ENCODE peak calls at places on chromosomes 5 and 9, in eight cellular contexts. One of them, this sample, is unnamed.

GRCh38 chr5:135075621-135076585 is 41.9 kb upstream of the PITX1 start:
- DNase-seq in lung: no peak
- DNase-seq in cardiac fibroblast: no peak
- DNase-seq in A549: no peak
- DNase-seq in activated CD8-positive, alpha-beta T cell treated with anti-CD3 and anti-CD28 coated beads for 36 hours: no peak
- DNase-seq in kidney: peak; percentile 28
- DNase-seq in transverse colon: no peak
- DNase-seq in ovary: no peak
- DNase-seq in this sample: no peak

GRCh38 chr9:135134253-135135028 is 47.0 kb downstream of the OLFM1 start:
- DNase-seq in kidney: no peak
- DNase-seq in lung: no peak
- DNase-seq in ovary: no peak
- DNase-seq in transverse colon: no peak
- DNase-seq in activated CD8-positive, alpha-beta T cell treated with anti-CD3 and anti-CD28 coated beads for 36 hours: no peak
- DNase-seq in A549: no peak
- DNase-seq in cardiac fibroblast: no peak
- DNase-seq in this sample: no peak

GRCh38 chr5:16674750-16675149 is 58.0 kb upstream of the RETREG1 start:
- DNase-seq in lung: no peak
- DNase-seq in cardiac fibroblast: no peak
- DNase-seq in kidney: no peak
- DNase-seq in A549: no peak
- DNase-seq in transverse colon: no peak
- DNase-seq in activated CD8-positive, alpha-beta T cell treated with anti-CD3 and anti-CD28 coated beads for 36 hours: no peak
- DNase-seq in ovary: no peak
- DNase-seq in this sample: no peak

GRCh38 chr5:93342563-93343061 is 238.4 kb downstream of the NR2F1-AS1 start:
- DNase-seq in cardiac fibroblast: no peak
- DNase-seq in A549: no peak
- DNase-seq in ovary: no peak
- DNase-seq in kidney: no peak
- DNase-seq in activated CD8-positive, alpha-beta T cell treated with anti-CD3 and anti-CD28 coated beads for 36 hours: no peak
- DNase-seq in transverse colon: no peak
- DNase-seq in lung: no peak
- DNase-seq in this sample: peak; percentile 62

GRCh38 chr9:84791608-84792007 is 122.1 kb downstream of the NTRK2 start:
- DNase-seq in cardiac fibroblast: no peak
- DNase-seq in kidney: no peak
- DNase-seq in activated CD8-positive, alpha-beta T cell treated with anti-CD3 and anti-CD28 coated beads for 36 hours: no peak
- DNase-seq in ovary: no peak
- DNase-seq in A549: no peak
- DNase-seq in transverse colon: no peak
- DNase-seq in lung: no peak
- DNase-seq in this sample: no peak

GRCh38 chr5:159547466-159548195 is 217.3 kb upstream of the IL12B start:
- DNase-seq in cardiac fibroblast: no peak
- DNase-seq in lung: no peak
- DNase-seq in transverse colon: no peak
- DNase-seq in A549: no peak
- DNase-seq in ovary: no peak
- DNase-seq in activated CD8-positive, alpha-beta T cell treated with anti-CD3 and anti-CD28 coated beads for 36 hours: no peak
- DNase-seq in kidney: no peak
- DNase-seq in this sample: no peak

GRCh38 chr9:6739218-6739617 is 18.6 kb upstream of the KDM4C start:
- DNase-seq in A549: peak; percentile 36
- DNase-seq in kidney: no peak
- DNase-seq in transverse colon: no peak
- DNase-seq in cardiac fibroblast: peak; percentile 26
- DNase-seq in ovary: no peak
- DNase-seq in activated CD8-positive, alpha-beta T cell treated with anti-CD3 and anti-CD28 coated beads for 36 hours: no peak
- DNase-seq in lung: no peak
- DNase-seq in this sample: no peak

GRCh38 chr9:38362912-38363588 is 29.5 kb upstream of the ALDH1B1 start:
- DNase-seq in lung: peak; percentile 37
- DNase-seq in transverse colon: peak; percentile 22
- DNase-seq in activated CD8-positive, alpha-beta T cell treated with anti-CD3 and anti-CD28 coated beads for 36 hours: peak; percentile 40
- DNase-seq in cardiac fibroblast: peak; percentile 92
- DNase-seq in ovary: peak; percentile 40
- DNase-seq in A549: peak; percentile 60
- DNase-seq in kidney: no peak
- DNase-seq in this sample: peak; percentile 58

GRCh38 chr9:87950765-87951488 is 23.4 kb downstream of the CDK20 start:
- DNase-seq in activated CD8-positive, alpha-beta T cell treated with anti-CD3 and anti-CD28 coated beads for 36 hours: no peak
- DNase-seq in transverse colon: no peak
- DNase-seq in ovary: no peak
- DNase-seq in A549: peak; percentile 31
- DNase-seq in cardiac fibroblast: peak; percentile 47
- DNase-seq in lung: no peak
- DNase-seq in kidney: no peak
- DNase-seq in this sample: peak; percentile 43

GRCh38 chr5:172683696-172684464 is 42.8 kb downstream of the NEURL1B start:
- DNase-seq in transverse colon: no peak
- DNase-seq in lung: no peak
- DNase-seq in activated CD8-positive, alpha-beta T cell treated with anti-CD3 and anti-CD28 coated beads for 36 hours: peak; percentile 63
- DNase-seq in ovary: no peak
- DNase-seq in cardiac fibroblast: no peak
- DNase-seq in kidney: peak; percentile 80
- DNase-seq in A549: no peak
- DNase-seq in this sample: peak; percentile 52

GRCh38 chr9:86434039-86434726 is 80.0 kb upstream of the TUT7 start:
- DNase-seq in transverse colon: no peak
- DNase-seq in cardiac fibroblast: peak; percentile 77
- DNase-seq in kidney: no peak
- DNase-seq in lung: no peak
- DNase-seq in activated CD8-positive, alpha-beta T cell treated with anti-CD3 and anti-CD28 coated beads for 36 hours: no peak
- DNase-seq in ovary: peak; percentile 55
- DNase-seq in A549: peak; percentile 47
- DNase-seq in this sample: peak; percentile 48

GRCh38 chr9:135251331-135251761 is 163.9 kb downstream of the OLFM1 start:
- DNase-seq in ovary: no peak
- DNase-seq in cardiac fibroblast: no peak
- DNase-seq in activated CD8-positive, alpha-beta T cell treated with anti-CD3 and anti-CD28 coated beads for 36 hours: no peak
- DNase-seq in A549: no peak
- DNase-seq in kidney: peak; percentile 66
- DNase-seq in lung: no peak
- DNase-seq in transverse colon: no peak
- DNase-seq in this sample: no peak

GRCh38 chr5:34838785-34839714 is at the start of gene TTC23L:
- DNase-seq in kidney: peak; percentile 98
- DNase-seq in transverse colon: peak; percentile 90
- DNase-seq in cardiac fibroblast: peak; percentile 87
- DNase-seq in activated CD8-positive, alpha-beta T cell treated with anti-CD3 and anti-CD28 coated beads for 36 hours: peak; percentile 94
- DNase-seq in ovary: peak; percentile 88
- DNase-seq in A549: peak; percentile 92
- DNase-seq in lung: peak; percentile 92
- DNase-seq in this sample: peak; percentile 92

GRCh38 chr9:33273266-33273971 is 8.6 kb downstream of the CHMP5 start:
- DNase-seq in activated CD8-positive, alpha-beta T cell treated with anti-CD3 and anti-CD28 coated beads for 36 hours: no peak
- DNase-seq in transverse colon: no peak
- DNase-seq in cardiac fibroblast: no peak
- DNase-seq in ovary: no peak
- DNase-seq in lung: no peak
- DNase-seq in kidney: no peak
- DNase-seq in A549: no peak
- DNase-seq in this sample: no peak

GRCh38 chr5:132410451-132411381 is 41.2 kb downstream of the SLC22A5 start:
- DNase-seq in transverse colon: peak; percentile 88
- DNase-seq in kidney: peak; percentile 93
- DNase-seq in lung: peak; percentile 78
- DNase-seq in activated CD8-positive, alpha-beta T cell treated with anti-CD3 and anti-CD28 coated beads for 36 hours: peak; percentile 89
- DNase-seq in cardiac fibroblast: peak; percentile 75
- DNase-seq in ovary: peak; percentile 87
- DNase-seq in A549: peak; percentile 87
- DNase-seq in this sample: peak; percentile 86

GRCh38 chr9:100515578-100516494 is 42.9 kb downstream of the TMEFF1 start:
- DNase-seq in lung: no peak
- DNase-seq in cardiac fibroblast: peak; percentile 50
- DNase-seq in activated CD8-positive, alpha-beta T cell treated with anti-CD3 and anti-CD28 coated beads for 36 hours: no peak
- DNase-seq in ovary: no peak
- DNase-seq in A549: no peak
- DNase-seq in transverse colon: no peak
- DNase-seq in kidney: no peak
- DNase-seq in this sample: no peak

GRCh38 chr5:54387659-54388232 is 67.8 kb upstream of the HSPB3 start:
- DNase-seq in cardiac fibroblast: peak; percentile 73
- DNase-seq in ovary: no peak
- DNase-seq in lung: no peak
- DNase-seq in activated CD8-positive, alpha-beta T cell treated with anti-CD3 and anti-CD28 coated beads for 36 hours: no peak
- DNase-seq in transverse colon: no peak
- DNase-seq in kidney: no peak
- DNase-seq in A549: no peak
- DNase-seq in this sample: no peak

DNA sequence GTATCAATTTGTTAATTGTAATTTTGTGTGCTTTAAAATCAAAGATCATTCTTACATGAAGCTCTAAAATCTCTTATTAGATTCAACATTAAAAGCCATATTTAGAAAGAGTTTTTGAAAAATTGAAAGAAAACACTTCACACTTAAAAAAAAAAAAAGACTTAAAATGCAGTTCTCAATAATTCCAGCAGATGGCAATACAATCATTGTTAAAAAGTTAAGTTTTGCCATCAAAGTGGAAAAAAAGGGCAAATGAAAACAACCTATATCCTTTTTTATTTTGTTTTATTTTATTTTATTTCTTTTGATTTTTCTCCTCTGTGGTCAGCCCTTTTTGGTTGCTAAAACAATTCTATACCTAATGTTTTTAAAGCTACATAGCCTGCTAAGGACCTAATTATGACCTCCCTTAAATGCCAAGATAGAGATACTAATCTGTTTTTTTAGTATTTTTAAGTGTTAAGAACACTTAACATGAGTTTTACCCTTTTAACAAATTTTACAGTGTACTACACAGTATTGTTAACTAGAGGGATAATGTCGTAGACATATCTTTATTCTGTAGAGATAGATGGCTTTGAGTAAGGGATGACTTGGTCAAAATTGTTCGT is 154.2 kb upstream of the DAB2 start:
- DNase-seq in ovary: no peak
- DNase-seq in transverse colon: no peak
- DNase-seq in lung: no peak
- DNase-seq in kidney: no peak
- DNase-seq in cardiac fibroblast: peak; percentile 68
- DNase-seq in activated CD8-positive, alpha-beta T cell treated with anti-CD3 and anti-CD28 coated beads for 36 hours: no peak
- DNase-seq in A549: no peak
- DNase-seq in this sample: no peak
- TF ChIP-seq CTCF in ovary: peak; percentile 10
- TF ChIP-seq CTCF in transverse colon: peak; percentile 73
- TF ChIP-seq CTCF in lung: no peak
- TF ChIP-seq CTCF in kidney: peak; percentile 51
- TF ChIP-seq CTCF in cardiac fibroblast: peak; percentile 39
- TF ChIP-seq CTCF in activated CD8-positive, alpha-beta T cell treated with anti-CD3 and anti-CD28 coated beads for 36 hours: peak; percentile 78
- TF ChIP-seq CTCF in A549: peak; percentile 70
- TF ChIP-seq CTCF in this sample: peak; percentile 33

GRCh38 chr5:138037271-138037670 is 4.4 kb upstream of the FAM13B start:
- DNase-seq in activated CD8-positive, alpha-beta T cell treated with anti-CD3 and anti-CD28 coated beads for 36 hours: no peak
- DNase-seq in transverse colon: no peak
- DNase-seq in A549: no peak
- DNase-seq in ovary: no peak
- DNase-seq in lung: no peak
- DNase-seq in kidney: no peak
- DNase-seq in cardiac fibroblast: no peak
- DNase-seq in this sample: no peak

GRCh38 chr5:138037907-138038633 is 5.2 kb upstream of the FAM13B start:
- DNase-seq in kidney: no peak
- DNase-seq in cardiac fibroblast: no peak
- DNase-seq in transverse colon: no peak
- DNase-seq in lung: no peak
- DNase-seq in activated CD8-positive, alpha-beta T cell treated with anti-CD3 and anti-CD28 coated beads for 36 hours: no peak
- DNase-seq in A549: no peak
- DNase-seq in ovary: no peak
- DNase-seq in this sample: no peak

GRCh38 chr5:138033275-138033808 is 463 bp upstream of the FAM13B start:
- DNase-seq in lung: no peak
- DNase-seq in A549: no peak
- DNase-seq in transverse colon: no peak
- DNase-seq in kidney: no peak
- DNase-seq in activated CD8-positive, alpha-beta T cell treated with anti-CD3 and anti-CD28 coated beads for 36 hours: no peak
- DNase-seq in cardiac fibroblast: no peak
- DNase-seq in ovary: no peak
- DNase-seq in this sample: no peak

GRCh38 chr5:138033916-138034315 is 1.0 kb upstream of the FAM13B start:
- DNase-seq in kidney: no peak
- DNase-seq in cardiac fibroblast: peak; percentile 63
- DNase-seq in transverse colon: no peak
- DNase-seq in activated CD8-positive, alpha-beta T cell treated with anti-CD3 and anti-CD28 coated beads for 36 hours: no peak
- DNase-seq in A549: no peak
- DNase-seq in lung: no peak
- DNase-seq in ovary: no peak
- DNase-seq in this sample: no peak

GRCh38 chr5:138035605-138036537 is 3.0 kb upstream of the FAM13B start:
- DNase-seq in transverse colon: peak; percentile 66
- DNase-seq in cardiac fibroblast: peak; percentile 93
- DNase-seq in ovary: peak; percentile 48
- DNase-seq in lung: peak; percentile 53
- DNase-seq in activated CD8-positive, alpha-beta T cell treated with anti-CD3 and anti-CD28 coated beads for 36 hours: peak; percentile 81
- DNase-seq in A549: peak; percentile 69
- DNase-seq in kidney: no peak
- DNase-seq in this sample: peak; percentile 56
- TF ChIP-seq CTCF in transverse colon: peak; percentile 85
- TF ChIP-seq CTCF in cardiac fibroblast: peak; percentile 79
- TF ChIP-seq CTCF in ovary: peak; percentile 89
- TF ChIP-seq CTCF in lung: peak; percentile 91
- TF ChIP-seq CTCF in activated CD8-positive, alpha-beta T cell treated with anti-CD3 and anti-CD28 coated beads for 36 hours: peak; percentile 88
- TF ChIP-seq CTCF in A549: peak; percentile 99
- TF ChIP-seq CTCF in kidney: peak; percentile 79
- TF ChIP-seq CTCF in this sample: peak; percentile 93

GRCh38 chr5:8861764-8862163 is 684.1 kb downstream of the SEMA5A start:
- DNase-seq in transverse colon: peak; percentile 15
- DNase-seq in kidney: no peak
- DNase-seq in lung: no peak
- DNase-seq in cardiac fibroblast: no peak
- DNase-seq in activated CD8-positive, alpha-beta T cell treated with anti-CD3 and anti-CD28 coated beads for 36 hours: no peak
- DNase-seq in ovary: no peak
- DNase-seq in A549: no peak
- DNase-seq in this sample: no peak

GRCh38 chr5:8865686-8866374 is 680.0 kb downstream of the SEMA5A start:
- DNase-seq in kidney: no peak
- DNase-seq in ovary: no peak
- DNase-seq in transverse colon: no peak
- DNase-seq in activated CD8-positive, alpha-beta T cell treated with anti-CD3 and anti-CD28 coated beads for 36 hours: no peak
- DNase-seq in lung: no peak
- DNase-seq in A549: no peak
- DNase-seq in cardiac fibroblast: no peak
- DNase-seq in this sample: no peak

GRCh38 chr5:8869932-8870331 is 675.9 kb downstream of the SEMA5A start:
- DNase-seq in activated CD8-positive, alpha-beta T cell treated with anti-CD3 and anti-CD28 coated beads for 36 hours: no peak
- DNase-seq in cardiac fibroblast: no peak
- DNase-seq in transverse colon: no peak
- DNase-seq in lung: no peak
- DNase-seq in ovary: no peak
- DNase-seq in A549: no peak
- DNase-seq in kidney: no peak
- DNase-seq in this sample: no peak

GRCh38 chr5:8864053-8864452 is 681.8 kb downstream of the SEMA5A start:
- DNase-seq in kidney: no peak
- DNase-seq in lung: no peak
- DNase-seq in ovary: no peak
- DNase-seq in activated CD8-positive, alpha-beta T cell treated with anti-CD3 and anti-CD28 coated beads for 36 hours: peak; percentile 2
- DNase-seq in transverse colon: no peak
- DNase-seq in A549: no peak
- DNase-seq in cardiac fibroblast: peak; percentile 60
- DNase-seq in this sample: peak; percentile 15
- TF ChIP-seq CTCF in kidney: no peak
- TF ChIP-seq CTCF in lung: no peak
- TF ChIP-seq CTCF in ovary: no peak
- TF ChIP-seq CTCF in activated CD8-positive, alpha-beta T cell treated with anti-CD3 and anti-CD28 coated beads for 36 hours: no peak
- TF ChIP-seq CTCF in transverse colon: no peak
- TF ChIP-seq CTCF in A549: peak; percentile 11
- TF ChIP-seq CTCF in cardiac fibroblast: peak; percentile 66
- TF ChIP-seq CTCF in this sample: peak; percentile 60

GRCh38 chr9:116333254-116333653 is 179.7 kb downstream of the PAPPA start:
- DNase-seq in lung: no peak
- DNase-seq in activated CD8-positive, alpha-beta T cell treated with anti-CD3 and anti-CD28 coated beads for 36 hours: no peak
- DNase-seq in A549: no peak
- DNase-seq in transverse colon: no peak
- DNase-seq in ovary: no peak
- DNase-seq in kidney: no peak
- DNase-seq in cardiac fibroblast: no peak
- DNase-seq in this sample: no peak
- TF ChIP-seq CTCF in lung: no peak
- TF ChIP-seq CTCF in activated CD8-positive, alpha-beta T cell treated with anti-CD3 and anti-CD28 coated beads for 36 hours: no peak
- TF ChIP-seq CTCF in A549: no peak
- TF ChIP-seq CTCF in transverse colon: no peak
- TF ChIP-seq CTCF in ovary: no peak
- TF ChIP-seq CTCF in kidney: no peak
- TF ChIP-seq CTCF in cardiac fibroblast: no peak
- TF ChIP-seq CTCF in this sample: no peak

This sample was measured in GM10248.